ENCODE peak calls at places on chromosomes 11 and 22, in five cellular contexts. R is kidney epithelial cell, C is HFF-Myc, S is AG04450, G is fibroblast of mammary gland. O is an unnamed sample.

GRCh38 chr22:50281957-50282356 is 11.8 kb upstream of the MAPK11 start:
- DNase-seq in R (no peak), C (no peak), S (no peak), G (no peak), O (no peak)

GRCh38 chr11:78270993-78271392 is 82.3 kb downstream of the USP35 start:
- DNase-seq in R (no peak), C (no peak), S (no peak), G (no peak), O (no peak)

GRCh38 chr22:38984224-38984623 is 2.1 kb downstream of the APOBEC3B start:
- DNase-seq in R (no peak), C (no peak), S (no peak), G (no peak), O (no peak)

GRCh38 chr22:28917747-28918543 is 34.6 kb downstream of the ZNRF3 start:
- DNase-seq in R (no peak), C (no peak), S (no peak), G (peak; percentile 26), O (no peak)

GRCh38 chr11:13338437-13339069 is 61.0 kb downstream of the BMAL1 start:
- DNase-seq in R (no peak), C (no peak), S (no peak), G (peak; percentile 62), O (peak; percentile 83)

GRCh38 chr11:70174846-70175764 is 28.0 kb upstream of the FADD start:
- DNase-seq in R (no peak), C (no peak), S (no peak), G (no peak), O (no peak)

GRCh38 chr22:29693151-29693550 is 26.7 kb upstream of the CABP7 start:
- DNase-seq in R (no peak), C (no peak), S (no peak), G (peak; percentile 16), O (no peak)

GRCh38 chr11:20369816-20370215 is 6.3 kb downstream of the HTATIP2 start:
- DNase-seq in R (no peak), C (no peak), S (no peak), G (no peak), O (no peak)

GRCh38 chr22:17955611-17956379 is 68.6 kb downstream of the MICAL3 start:
- DNase-seq in R (no peak), C (no peak), S (no peak), G (no peak), O (no peak)

GRCh38 chr22:46023558-46023981 is 46.6 kb upstream of the WNT7B start:
- DNase-seq in R (peak; percentile 44), C (peak; percentile 81), S (peak; percentile 43), G (peak; percentile 89), O (peak; percentile 25)

GRCh38 chr22:19895160-19895849 is 40.6 kb upstream of the GNB1L start:
- DNase-seq in R (no peak), C (no peak), S (no peak), G (no peak), O (no peak)

GRCh38 chr11:34356918-34357645 is 728 bp downstream of the ABTB2 start:
- DNase-seq in R (no peak), C (no peak), S (no peak), G (peak; percentile 55), O (peak; percentile 54)
- TF ChIP-seq CTCF in R (no peak), C (no peak), S (no peak), G (no peak), O (no peak)

DNA sequence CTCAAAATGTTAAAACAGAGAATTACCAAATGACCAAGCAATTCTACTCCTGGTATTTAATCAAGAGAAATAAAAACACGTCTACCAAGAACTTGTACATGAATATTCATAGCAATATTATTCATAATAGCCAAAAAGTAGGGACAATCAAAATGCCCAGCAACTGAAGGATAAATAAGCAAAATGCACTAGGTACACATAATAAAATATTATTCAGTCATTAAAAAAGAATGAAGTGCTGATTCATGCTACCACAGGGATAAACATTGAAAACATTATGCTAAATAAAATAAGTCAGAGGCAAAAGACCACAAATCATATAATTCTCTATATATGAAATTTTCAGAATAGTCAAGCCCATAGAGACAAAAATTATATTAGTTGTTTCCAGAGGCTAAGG is 24.8 kb downstream of the ARHGAP32 start:
- DNase-seq in R (no peak), C (no peak), S (no peak), G (no peak), O (no peak)
- TF ChIP-seq CTCF in R (no peak), C (no peak), S (no peak), G (no peak), O (no peak)

GRCh38 chr11:118870396-118871343 is 13.0 kb upstream of the CXCR5 start:
- DNase-seq in R (peak; percentile 44), C (no peak), S (no peak), G (peak; percentile 24), O (no peak)
- TF ChIP-seq CTCF in R (peak; percentile 38), C (peak; percentile 12), S (peak; percentile 29), G (peak; percentile 13), O (no peak)

GRCh38 chr11:96524475-96524874 is 134.7 kb downstream of the JRKL start:
- DNase-seq in R (no peak), C (no peak), S (no peak), G (no peak), O (no peak)
- TF ChIP-seq CTCF in R (peak; percentile 2), C (no peak), S (peak; percentile 4), G (no peak), O (no peak)

GRCh38 chr11:65539401-65540289 is 14.8 kb downstream of the SCYL1 start:
- DNase-seq in R (no peak), C (no peak), S (no peak), G (no peak), O (no peak)
- TF ChIP-seq CTCF in R (no peak), C (no peak), S (no peak), G (no peak), O (no peak)

DNA sequence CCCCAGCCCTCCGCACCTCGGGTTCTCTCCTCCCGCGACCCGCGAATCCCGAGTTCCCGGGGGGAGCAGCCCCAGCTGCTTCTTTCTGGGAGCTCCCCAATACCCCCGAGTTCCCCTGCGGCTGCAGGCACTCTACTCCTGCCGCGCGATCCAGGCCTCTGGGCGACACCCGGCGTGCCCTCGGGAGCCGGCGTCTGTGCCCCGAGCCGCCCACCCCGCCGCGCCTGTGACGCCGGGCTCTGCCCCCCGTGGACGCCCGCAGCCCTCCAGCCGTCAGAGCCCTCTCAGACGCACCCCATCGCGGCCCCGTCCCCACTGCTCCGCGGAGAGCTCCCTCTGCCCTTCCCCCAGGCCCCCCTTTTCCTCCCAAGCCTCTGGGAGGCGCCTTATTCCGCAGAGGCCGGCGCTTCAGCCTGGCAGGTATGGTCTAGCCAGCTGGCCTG is 422 bp downstream of the GLB1L2 start:
- DNase-seq in R (no peak), C (no peak), S (no peak), G (no peak), O (peak; percentile 6)
- TF ChIP-seq CTCF in R (no peak), C (no peak), S (no peak), G (no peak), O (no peak)